ENCODE peak calls at places on chromosomes 11 and 22, in seven cellular contexts. H is activated CD4-positive, alpha-beta T cell treated with anti-CD3 and anti-CD28 coated beads, Interleukin-2, amount 50 U/mL, for 24 hours; Y is AG10803; I is adipocyte; S is T-helper 2 cell; D is stimulated activated CD8-positive, alpha-beta memory T cell treated with anti-CD3 and anti-CD28 coated beads, Interleukin-15, amount 100 ng/mL, for 24 hours; Z is anterior cingulate cortex. X is an unnamed sample.

GRCh38 chr22:37607912-37608476 is 640 bp upstream of the GGA1 start:
- DNase-seq in S (no peak), D (no peak), I (no peak), Z (no peak), Y (no peak), H (no peak), X (no peak)

GRCh38 chr22:22073769-22074561 is 91.4 kb upstream of the TOP3B start:
- DNase-seq in H (no peak), D (no peak), I (no peak), Z (no peak), S (no peak), Y (no peak), X (no peak)

GRCh38 chr22:17106785-17107546 is 14.2 kb downstream of the TMEM121B start:
- DNase-seq in H (no peak), Y (no peak), Z (no peak), D (no peak), I (no peak), S (no peak), X (no peak)

GRCh38 chr11:134036484-134037092 is 32.3 kb upstream of the JAM3 start:
- DNase-seq in Z (no peak), Y (no peak), S (no peak), I (peak), H (no peak), D (no peak), X (no peak)

GRCh38 chr22:46587492-46588278 is 32.5 kb upstream of the GRAMD4 start:
- DNase-seq in Y (no peak), I (no peak), Z (no peak), D (no peak), H (no peak), S (no peak), X (no peak)

GRCh38 chr11:115194798-115195101 is 309.5 kb downstream of the CADM1 start:
- DNase-seq in Z (no peak), I (no peak), Y (peak), H (no peak), S (no peak), D (no peak), X (no peak)

GRCh38 chr11:120259988-120260565 is 20.1 kb downstream of the POU2F3 start:
- DNase-seq in Y (no peak), H (no peak), S (no peak), D (no peak), Z (no peak), I (no peak), X (no peak)

GRCh38 chr22:24423519-24424000 is 3.8 kb upstream of the ADORA2A start:
- DNase-seq in D (peak), Z (no peak), H (peak), S (peak), I (peak), Y (no peak), X (no peak)

GRCh38 chr22:22110548-22111266 is 128.1 kb upstream of the TOP3B start:
- DNase-seq in Y (peak), D (no peak), Z (peak), I (peak), S (no peak), H (no peak), X (peak)

GRCh38 chr11:34308049-34308692 is 49.6 kb downstream of the ABTB2 start:
- DNase-seq in D (no peak), S (no peak), H (no peak), I (no peak), Z (no peak), Y (peak), X (no peak)

GRCh38 chr11:133834399-133835257 is 10.7 kb downstream of the SPATA19 start:
- DNase-seq in Z (no peak), D (no peak), Y (no peak), S (no peak), I (no peak), H (no peak), X (no peak)

GRCh38 chr11:33775832-33776231 is 1.5 kb upstream of the FBXO3 start:
- DNase-seq in D (no peak), I (no peak), H (no peak), Z (no peak), Y (no peak), S (no peak), X (no peak)

GRCh38 chr11:2204361-2205213 is 33.0 kb upstream of the TH start:
- DNase-seq in I (no peak), Z (no peak), S (no peak), Y (no peak), D (no peak), H (no peak), X (no peak)

GRCh38 chr11:126969865-126970479 is 30.6 kb downstream of the KIRREL3 start:
- DNase-seq in Z (no peak), Y (peak), I (peak), H (no peak), D (no peak), S (no peak), X (peak)

GRCh38 chr11:1830119-1830499 is 4.7 kb upstream of the SYT8 start:
- DNase-seq in S (no peak), H (no peak), Y (no peak), D (no peak), Z (no peak), I (no peak), X (peak)

GRCh38 chr11:32231909-32232493 is 141.1 kb downstream of the RCN1 start:
- DNase-seq in Z (no peak), S (no peak), D (no peak), H (no peak), Y (peak), I (peak), X (peak)